ENCODE peak calls at places on chromosomes 12 and 14, in four cellular contexts. One of them, this sample, is unnamed.
A peak's percentile ranks its signal among the peaks of the same experiment; 100 is the strongest.

GRCh38 chr12:4997939-4998338 is 45.7 kb upstream of the KCNA5 start:
- DNase-seq in IMR-90: peak; percentile 83
- DNase-seq in H1: no peak
- DNase-seq in fibroblast of lung: peak; percentile 94
- DNase-seq in this sample: no peak

GRCh38 chr12:112325157-112325556 is 57.1 kb downstream of the HECTD4 start:
- DNase-seq in IMR-90: no peak
- DNase-seq in H1: no peak
- DNase-seq in fibroblast of lung: no peak
- DNase-seq in this sample: no peak

GRCh38 chr12:13165578-13166120 is 30.9 kb upstream of the EMP1 start:
- DNase-seq in IMR-90: peak; percentile 78
- DNase-seq in H1: peak; percentile 40
- DNase-seq in fibroblast of lung: peak; percentile 79
- DNase-seq in this sample: peak; percentile 54

GRCh38 chr14:76810953-76811400 is 1.7 kb downstream of the ANGEL1 start:
- DNase-seq in IMR-90: peak; percentile 34
- DNase-seq in H1: no peak
- DNase-seq in fibroblast of lung: peak; percentile 27
- DNase-seq in this sample: peak; percentile 53

GRCh38 chr12:14833952-14834351 is 9.4 kb downstream of the ART4 start:
- DNase-seq in IMR-90: peak; percentile 29
- DNase-seq in H1: no peak
- DNase-seq in fibroblast of lung: peak; percentile 64
- DNase-seq in this sample: no peak

GRCh38 chr12:45731376-45731775 is 1.9 kb downstream of the ARID2 start:
- DNase-seq in IMR-90: no peak
- DNase-seq in H1: no peak
- DNase-seq in fibroblast of lung: no peak
- DNase-seq in this sample: no peak

GRCh38 chr12:87704374-87704773 is 324.8 kb downstream of the C12orf50 start:
- DNase-seq in IMR-90: no peak
- DNase-seq in H1: no peak
- DNase-seq in fibroblast of lung: no peak
- DNase-seq in this sample: no peak

GRCh38 chr12:27279836-27280235 is 35.8 kb downstream of the STK38L start:
- DNase-seq in IMR-90: no peak
- DNase-seq in H1: no peak
- DNase-seq in fibroblast of lung: peak; percentile 33
- DNase-seq in this sample: no peak

GRCh38 chr14:105853089-105853906 is 326.9 kb downstream of the TMEM121 start:
- DNase-seq in IMR-90: no peak
- DNase-seq in H1: no peak
- DNase-seq in fibroblast of lung: no peak
- DNase-seq in this sample: no peak

GRCh38 chr12:103166949-103167348 is 209.5 kb downstream of the ASCL1 start:
- DNase-seq in IMR-90: no peak
- DNase-seq in H1: no peak
- DNase-seq in fibroblast of lung: no peak
- DNase-seq in this sample: no peak

GRCh38 chr14:95520346-95520745 is 3.9 kb upstream of the SYNE3 start:
- DNase-seq in IMR-90: no peak
- DNase-seq in H1: no peak
- DNase-seq in fibroblast of lung: no peak
- DNase-seq in this sample: no peak

GRCh38 chr12:31023271-31023724 is 50.4 kb upstream of the DDX11 start:
- DNase-seq in IMR-90: no peak
- DNase-seq in H1: peak; percentile 33
- DNase-seq in fibroblast of lung: no peak
- DNase-seq in this sample: no peak

GRCh38 chr12:6265038-6265405 is 45.5 kb upstream of the PLEKHG6 start:
- DNase-seq in IMR-90: no peak
- DNase-seq in H1: no peak
- DNase-seq in fibroblast of lung: no peak
- DNase-seq in this sample: no peak

GRCh38 chr12:19646599-19646998 is 207.3 kb downstream of the AEBP2 start:
- DNase-seq in IMR-90: no peak
- DNase-seq in H1: no peak
- DNase-seq in fibroblast of lung: no peak
- DNase-seq in this sample: no peak

GRCh38 chr12:94149781-94150482 is 1.6 kb downstream of the PLXNC1 start:
- DNase-seq in IMR-90: no peak
- DNase-seq in H1: peak; percentile 69
- DNase-seq in fibroblast of lung: peak; percentile 26
- DNase-seq in this sample: no peak

GRCh38 chr12:221736-222135 is 7.8 kb upstream of the SLC6A12 start:
- DNase-seq in IMR-90: no peak
- DNase-seq in H1: no peak
- DNase-seq in fibroblast of lung: no peak
- DNase-seq in this sample: no peak

GRCh38 chr12:5430639-5431603 is 987 bp upstream of the NTF3 start:
- DNase-seq in IMR-90: peak; percentile 26
- DNase-seq in H1: no peak
- DNase-seq in fibroblast of lung: no peak
- DNase-seq in this sample: no peak

GRCh38 chr12:2288875-2289274 is 236.1 kb downstream of the CACNA1C start:
- DNase-seq in IMR-90: no peak
- DNase-seq in H1: no peak
- DNase-seq in fibroblast of lung: no peak
- DNase-seq in this sample: no peak

GRCh38 chr12:132066345-132066685 is 77.8 kb downstream of the DDX51 start:
- DNase-seq in IMR-90: no peak
- DNase-seq in H1: no peak
- DNase-seq in fibroblast of lung: no peak
- DNase-seq in this sample: no peak

GRCh38 chr12:62738105-62738504 is 196.8 kb downstream of the PPM1H start:
- DNase-seq in IMR-90: peak; percentile 52
- DNase-seq in H1: no peak
- DNase-seq in fibroblast of lung: peak; percentile 72
- DNase-seq in this sample: no peak

GRCh38 chr14:76350671-76351070 is 25.3 kb upstream of the ESRRB start:
- DNase-seq in IMR-90: no peak
- DNase-seq in H1: no peak
- DNase-seq in fibroblast of lung: no peak
- DNase-seq in this sample: no peak

GRCh38 chr12:89490922-89491321 is 33.7 kb downstream of the GALNT4 start:
- DNase-seq in IMR-90: no peak
- DNase-seq in H1: no peak
- DNase-seq in fibroblast of lung: no peak
- DNase-seq in this sample: no peak

GRCh38 chr14:105525861-105526780 is at the start of gene TMEM121:
- DNase-seq in IMR-90: no peak
- DNase-seq in H1: peak; percentile 56
- DNase-seq in fibroblast of lung: no peak
- DNase-seq in this sample: no peak

GRCh38 chr12:613996-614726 is 49.1 kb downstream of the NINJ2 start:
- DNase-seq in IMR-90: no peak
- DNase-seq in H1: peak; percentile 53
- DNase-seq in fibroblast of lung: peak; percentile 17
- DNase-seq in this sample: peak; percentile 2

GRCh38 chr12:93089805-93090569 is 160.9 kb upstream of the EEA1 start:
- DNase-seq in IMR-90: peak; percentile 99
- DNase-seq in H1: no peak
- DNase-seq in fibroblast of lung: peak; percentile 94
- DNase-seq in this sample: no peak

GRCh38 chr12:121162384-121162783 is 29.7 kb downstream of the P2RX7 start:
- DNase-seq in IMR-90: no peak
- DNase-seq in H1: no peak
- DNase-seq in fibroblast of lung: no peak
- DNase-seq in this sample: no peak

GRCh38 chr12:95687937-95688336 is 102.6 kb downstream of the NTN4 start:
- DNase-seq in IMR-90: no peak
- DNase-seq in H1: no peak
- DNase-seq in fibroblast of lung: no peak
- DNase-seq in this sample: no peak

GRCh38 chr14:96057738-96058137 is 18.6 kb downstream of the C14orf132 start:
- DNase-seq in IMR-90: no peak
- DNase-seq in H1: no peak
- DNase-seq in fibroblast of lung: no peak
- DNase-seq in this sample: no peak

GRCh38 chr12:77845831-77846230 is 15.1 kb downstream of the NAV3 start:
- DNase-seq in IMR-90: peak; percentile 44
- DNase-seq in H1: no peak
- DNase-seq in fibroblast of lung: peak; percentile 85
- DNase-seq in this sample: no peak

GRCh38 chr12:107329569-107330324 is 236.4 kb upstream of the CRY1 start:
- DNase-seq in IMR-90: peak; percentile 43
- DNase-seq in H1: no peak
- DNase-seq in fibroblast of lung: peak; percentile 49
- DNase-seq in this sample: peak; percentile 45
- H3K4me2 ChIP-seq in IMR-90: no peak overlapping the region
- H3K4me2 ChIP-seq in H1: no peak overlapping the region
- H3K4me2 ChIP-seq in fibroblast of lung: no peak overlapping the region
- H3K4me2 ChIP-seq in this sample: no peak overlapping the region

GRCh38 chr12:104485651-104486341 is 29.0 kb downstream of the CHST11 start:
- DNase-seq in IMR-90: no peak
- DNase-seq in H1: no peak
- DNase-seq in fibroblast of lung: no peak
- DNase-seq in this sample: no peak
- H3K4me2 ChIP-seq in IMR-90: no peak overlapping the region
- H3K4me2 ChIP-seq in H1: no peak overlapping the region
- H3K4me2 ChIP-seq in fibroblast of lung: no peak overlapping the region
- H3K4me2 ChIP-seq in this sample: no peak overlapping the region

GRCh38 chr12:20656600-20656999 is 38.5 kb upstream of the SLCO1C1 start:
- DNase-seq in IMR-90: no peak
- DNase-seq in H1: no peak
- DNase-seq in fibroblast of lung: no peak
- DNase-seq in this sample: no peak
- H3K4me2 ChIP-seq in IMR-90: no peak overlapping the region
- H3K4me2 ChIP-seq in H1: no peak overlapping the region
- H3K4me2 ChIP-seq in fibroblast of lung: no peak overlapping the region
- H3K4me2 ChIP-seq in this sample: no peak overlapping the region

GRCh38 chr14:99945732-99946651 is 119.2 kb upstream of the EVL start:
- DNase-seq in IMR-90: peak; percentile 20
- DNase-seq in H1: no peak
- DNase-seq in fibroblast of lung: no peak
- DNase-seq in this sample: peak; percentile 79
- H3K4me2 ChIP-seq in IMR-90: no peak overlapping the region
- H3K4me2 ChIP-seq in H1: peak overlapping the region; percentile 71
- H3K4me2 ChIP-seq in fibroblast of lung: no peak overlapping the region
- H3K4me2 ChIP-seq in this sample: peak overlapping the region; percentile 12

GRCh38 chr12:75825686-75826085 is 205.9 kb downstream of the PHLDA1 start:
- DNase-seq in IMR-90: peak; percentile 86
- DNase-seq in H1: no peak
- DNase-seq in fibroblast of lung: peak; percentile 97
- DNase-seq in this sample: peak; percentile 39
- H3K4me2 ChIP-seq in IMR-90: peak overlapping the region; percentile 73
- H3K4me2 ChIP-seq in H1: no peak overlapping the region
- H3K4me2 ChIP-seq in fibroblast of lung: no peak overlapping the region
- H3K4me2 ChIP-seq in this sample: no peak overlapping the region